ENCODE peak calls at places on chromosomes 4 and X, in seven cellular contexts. One of them, this sample, is unnamed.

GRCh38 chr4:21656832-21657231 is 291.7 kb downstream of the KCNIP4 start:
- DNase-seq in psoas muscle: no peak
- DNase-seq in thyroid gland: no peak
- DNase-seq in vagina: no peak
- DNase-seq in spleen: no peak
- DNase-seq in neural progenitor cell: no peak
- DNase-seq in SK-N-SH: no peak
- DNase-seq in this sample: no peak

GRCh38 chr4:143768007-143768591 is 67.6 kb upstream of the FREM3 start:
- DNase-seq in psoas muscle: no peak
- DNase-seq in thyroid gland: no peak
- DNase-seq in vagina: no peak
- DNase-seq in spleen: no peak
- DNase-seq in neural progenitor cell: no peak
- DNase-seq in SK-N-SH: no peak
- DNase-seq in this sample: no peak

GRCh38 chr4:150010525-150011126 is 67.6 kb upstream of the DCLK2 start:
- DNase-seq in psoas muscle: no peak
- DNase-seq in thyroid gland: peak; percentile 59
- DNase-seq in vagina: no peak
- DNase-seq in spleen: no peak
- DNase-seq in neural progenitor cell: peak; percentile 60
- DNase-seq in SK-N-SH: peak; percentile 23
- DNase-seq in this sample: peak; percentile 42

GRCh38 chr4:20262221-20262620 is 10.5 kb downstream of the SLIT2 start:
- DNase-seq in psoas muscle: no peak
- DNase-seq in thyroid gland: no peak
- DNase-seq in vagina: no peak
- DNase-seq in spleen: no peak
- DNase-seq in neural progenitor cell: no peak
- DNase-seq in SK-N-SH: no peak
- DNase-seq in this sample: no peak

GRCh38 chr4:2331519-2332200 is 69.8 kb upstream of the MXD4 start:
- DNase-seq in psoas muscle: no peak
- DNase-seq in thyroid gland: no peak
- DNase-seq in vagina: no peak
- DNase-seq in spleen: peak; percentile 61
- DNase-seq in neural progenitor cell: no peak
- DNase-seq in SK-N-SH: no peak
- DNase-seq in this sample: no peak

GRCh38 chrX:69153060-69153730 is 12.1 kb downstream of the PJA1 start:
- DNase-seq in psoas muscle: no peak
- DNase-seq in thyroid gland: peak; percentile 12
- DNase-seq in vagina: peak; percentile 81
- DNase-seq in spleen: peak; percentile 66
- DNase-seq in neural progenitor cell: peak; percentile 87
- DNase-seq in SK-N-SH: peak; percentile 15
- DNase-seq in this sample: peak; percentile 37

GRCh38 chr4:2217726-2218125 is 24.2 kb downstream of the HAUS3 start:
- DNase-seq in psoas muscle: no peak
- DNase-seq in thyroid gland: no peak
- DNase-seq in vagina: no peak
- DNase-seq in spleen: no peak
- DNase-seq in neural progenitor cell: no peak
- DNase-seq in SK-N-SH: no peak
- DNase-seq in this sample: no peak

GRCh38 chrX:130893356-130894085 is 9.5 kb downstream of the ENOX2 start:
- DNase-seq in psoas muscle: no peak
- DNase-seq in thyroid gland: no peak
- DNase-seq in vagina: no peak
- DNase-seq in spleen: no peak
- DNase-seq in neural progenitor cell: no peak
- DNase-seq in SK-N-SH: no peak
- DNase-seq in this sample: no peak

GRCh38 chrX:119853449-119853848 is 686 bp upstream of the UPF3B start:
- DNase-seq in psoas muscle: no peak
- DNase-seq in thyroid gland: peak; percentile 33
- DNase-seq in vagina: no peak
- DNase-seq in spleen: no peak
- DNase-seq in neural progenitor cell: peak; percentile 5
- DNase-seq in SK-N-SH: no peak
- DNase-seq in this sample: no peak

GRCh38 chrX:118756111-118756510 is 28.7 kb downstream of the IL13RA1 start:
- DNase-seq in psoas muscle: no peak
- DNase-seq in thyroid gland: no peak
- DNase-seq in vagina: no peak
- DNase-seq in spleen: no peak
- DNase-seq in neural progenitor cell: no peak
- DNase-seq in SK-N-SH: no peak
- DNase-seq in this sample: no peak

GRCh38 chrX:114365045-114365834 is 218.6 kb upstream of the HTR2C start:
- DNase-seq in psoas muscle: no peak
- DNase-seq in thyroid gland: no peak
- DNase-seq in vagina: no peak
- DNase-seq in spleen: no peak
- DNase-seq in neural progenitor cell: no peak
- DNase-seq in SK-N-SH: no peak
- DNase-seq in this sample: no peak

GRCh38 chrX:119655125-119655524 is 37.8 kb downstream of the SEPTIN6 start:
- DNase-seq in psoas muscle: no peak
- DNase-seq in thyroid gland: no peak
- DNase-seq in vagina: no peak
- DNase-seq in spleen: no peak
- DNase-seq in neural progenitor cell: no peak
- DNase-seq in SK-N-SH: peak; percentile 36
- DNase-seq in this sample: no peak

GRCh38 chrX:107842715-107843400 is 17.2 kb downstream of the MID2 start:
- DNase-seq in psoas muscle: no peak
- DNase-seq in thyroid gland: no peak
- DNase-seq in vagina: no peak
- DNase-seq in spleen: no peak
- DNase-seq in neural progenitor cell: no peak
- DNase-seq in SK-N-SH: no peak
- DNase-seq in this sample: no peak

GRCh38 chrX:18119856-18120255 is 100.8 kb downstream of the BEND2 start:
- DNase-seq in psoas muscle: no peak
- DNase-seq in thyroid gland: no peak
- DNase-seq in vagina: no peak
- DNase-seq in spleen: no peak
- DNase-seq in neural progenitor cell: no peak
- DNase-seq in SK-N-SH: no peak
- DNase-seq in this sample: no peak

GRCh38 chr4:92163348-92163747 is 140.4 kb upstream of the GRID2 start:
- DNase-seq in psoas muscle: no peak
- DNase-seq in thyroid gland: no peak
- DNase-seq in vagina: no peak
- DNase-seq in spleen: no peak
- DNase-seq in neural progenitor cell: no peak
- DNase-seq in SK-N-SH: no peak
- DNase-seq in this sample: no peak

GRCh38 chrX:22748093-22748999 is 251.4 kb upstream of the DDX53 start:
- DNase-seq in psoas muscle: no peak
- DNase-seq in thyroid gland: peak; percentile 33
- DNase-seq in vagina: no peak
- DNase-seq in spleen: no peak
- DNase-seq in neural progenitor cell: peak; percentile 68
- DNase-seq in SK-N-SH: peak; percentile 40
- DNase-seq in this sample: peak; percentile 20

GRCh38 chrX:80173261-80173660 is 158.7 kb downstream of the TBX22 start:
- DNase-seq in psoas muscle: no peak
- DNase-seq in thyroid gland: no peak
- DNase-seq in vagina: no peak
- DNase-seq in spleen: no peak
- DNase-seq in neural progenitor cell: no peak
- DNase-seq in SK-N-SH: no peak
- DNase-seq in this sample: no peak

GRCh38 chr4:111689214-111689613 is 456.0 kb upstream of the FAM241A start:
- DNase-seq in psoas muscle: no peak
- DNase-seq in thyroid gland: peak; percentile 24
- DNase-seq in vagina: no peak
- DNase-seq in spleen: no peak
- DNase-seq in neural progenitor cell: no peak
- DNase-seq in SK-N-SH: no peak
- DNase-seq in this sample: no peak

GRCh38 chr4:86935833-86936721 is 1.3 kb downstream of the AFF1 start:
- DNase-seq in psoas muscle: peak; percentile 76
- DNase-seq in thyroid gland: peak; percentile 61
- DNase-seq in vagina: no peak
- DNase-seq in spleen: peak; percentile 92
- DNase-seq in neural progenitor cell: peak; percentile 36
- DNase-seq in SK-N-SH: no peak
- DNase-seq in this sample: peak; percentile 54

GRCh38 chrX:17655232-17656034 is 81.9 kb upstream of the SCML1 start:
- DNase-seq in psoas muscle: no peak
- DNase-seq in thyroid gland: peak; percentile 2
- DNase-seq in vagina: no peak
- DNase-seq in spleen: no peak
- DNase-seq in neural progenitor cell: peak; percentile 52
- DNase-seq in SK-N-SH: peak; percentile 53
- DNase-seq in this sample: no peak

GRCh38 chr4:160370046-160370445 is 1267.2 kb downstream of the RAPGEF2 start:
- DNase-seq in psoas muscle: no peak
- DNase-seq in thyroid gland: no peak
- DNase-seq in vagina: no peak
- DNase-seq in spleen: no peak
- DNase-seq in neural progenitor cell: no peak
- DNase-seq in SK-N-SH: no peak
- DNase-seq in this sample: no peak

GRCh38 chr4:92104506-92104905 is 199.3 kb upstream of the GRID2 start:
- DNase-seq in psoas muscle: no peak
- DNase-seq in thyroid gland: no peak
- DNase-seq in vagina: no peak
- DNase-seq in spleen: no peak
- DNase-seq in neural progenitor cell: no peak
- DNase-seq in SK-N-SH: no peak
- DNase-seq in this sample: no peak

GRCh38 chr4:175536852-175537453 is 275.1 kb downstream of the GPM6A start:
- DNase-seq in psoas muscle: no peak
- DNase-seq in thyroid gland: no peak
- DNase-seq in vagina: no peak
- DNase-seq in spleen: no peak
- DNase-seq in neural progenitor cell: peak; percentile 62
- DNase-seq in SK-N-SH: peak; percentile 25
- DNase-seq in this sample: no peak

GRCh38 chr4:7807351-7807921 is 132.2 kb downstream of the AFAP1 start:
- DNase-seq in psoas muscle: no peak
- DNase-seq in thyroid gland: no peak
- DNase-seq in vagina: no peak
- DNase-seq in spleen: peak; percentile 41
- DNase-seq in neural progenitor cell: no peak
- DNase-seq in SK-N-SH: no peak
- DNase-seq in this sample: no peak
- H3K27ac ChIP-seq in psoas muscle: peak overlapping the region; percentile 80
- H3K27ac ChIP-seq in thyroid gland: peak overlapping the region; percentile 6
- H3K27ac ChIP-seq in vagina: peak overlapping the region; percentile 78
- H3K27ac ChIP-seq in spleen: peak overlapping the region; percentile 69
- H3K27ac ChIP-seq in neural progenitor cell: no peak overlapping the region
- H3K27ac ChIP-seq in SK-N-SH: peak overlapping the region; percentile 47
- H3K27ac ChIP-seq in this sample: no peak overlapping the region

GRCh38 chr4:7200801-7201200 is 8.5 kb downstream of the SORCS2 start:
- DNase-seq in psoas muscle: no peak
- DNase-seq in thyroid gland: no peak
- DNase-seq in vagina: no peak
- DNase-seq in spleen: no peak
- DNase-seq in neural progenitor cell: no peak
- DNase-seq in SK-N-SH: no peak
- DNase-seq in this sample: no peak
- H3K4me1 ChIP-seq in psoas muscle: peaks cover 16% of the 10 kb centered on the region
- H3K4me1 ChIP-seq in thyroid gland: peaks cover 12% of the 10 kb centered on the region
- H3K4me1 ChIP-seq in vagina: peaks cover 27% of the 10 kb centered on the region
- H3K4me1 ChIP-seq in spleen: no peaks in the 10 kb centered on the region
- H3K4me1 ChIP-seq in neural progenitor cell: peaks cover 4% of the 10 kb centered on the region
- H3K4me1 ChIP-seq in SK-N-SH: peaks cover 3% of the 10 kb centered on the region
- H3K4me1 ChIP-seq in this sample: peaks cover 10% of the 10 kb centered on the region

DNA sequence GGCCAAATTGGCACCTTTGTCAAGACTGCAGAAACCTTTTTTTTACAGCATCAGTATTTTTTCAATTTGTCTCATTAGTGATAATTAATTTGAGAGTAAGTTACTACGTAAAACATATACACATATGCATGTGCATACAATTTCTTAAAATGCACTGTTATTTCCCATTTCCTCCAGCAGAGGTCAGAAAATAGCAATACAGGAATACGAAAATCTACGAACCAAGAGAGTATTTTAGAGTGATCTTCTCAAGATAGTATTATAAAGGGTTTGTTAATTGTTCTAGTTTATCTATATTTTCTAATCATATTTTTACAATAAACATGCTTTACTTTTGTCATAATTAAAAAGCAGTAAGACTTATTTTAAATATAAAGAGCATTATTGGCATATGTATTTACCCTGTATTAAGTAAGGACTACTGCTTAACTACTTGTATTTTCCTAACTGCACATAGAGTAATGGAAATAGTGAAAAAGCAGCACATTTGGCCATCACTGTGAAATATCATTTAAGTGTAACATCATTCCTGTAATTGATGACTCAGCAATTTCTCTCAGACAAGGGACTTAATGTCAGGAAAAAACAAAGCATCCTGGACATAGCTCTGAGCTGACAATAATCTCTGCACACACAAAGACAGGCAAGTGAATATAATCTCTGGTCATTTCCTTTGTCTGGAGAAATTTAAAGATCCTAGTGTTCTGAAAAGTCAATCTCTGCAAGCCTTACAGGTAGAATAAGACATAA is 45.6 kb downstream of the MAOB start:
- DNase-seq in psoas muscle: no peak
- DNase-seq in thyroid gland: no peak
- DNase-seq in vagina: no peak
- DNase-seq in spleen: no peak
- DNase-seq in neural progenitor cell: peak; percentile 3
- DNase-seq in SK-N-SH: peak; percentile 12
- DNase-seq in this sample: no peak
- TF ChIP-seq CTCF in psoas muscle: peak; percentile 69
- TF ChIP-seq CTCF in thyroid gland: peak; percentile 15
- TF ChIP-seq CTCF in vagina: peak; percentile 19
- TF ChIP-seq CTCF in spleen: peak; percentile 47
- TF ChIP-seq CTCF in neural progenitor cell: peak; percentile 70
- TF ChIP-seq CTCF in SK-N-SH: peak; percentile 81
- TF ChIP-seq CTCF in this sample: peak; percentile 32

GRCh38 chrX:100973411-100973810 is 3.9 kb downstream of the ARL13A start:
- DNase-seq in psoas muscle: no peak
- DNase-seq in thyroid gland: no peak
- DNase-seq in vagina: no peak
- DNase-seq in spleen: no peak
- DNase-seq in neural progenitor cell: no peak
- DNase-seq in SK-N-SH: no peak
- DNase-seq in this sample: no peak

GRCh38 chrX:100964362-100964761 is 5.1 kb upstream of the ARL13A start:
- DNase-seq in psoas muscle: no peak
- DNase-seq in thyroid gland: no peak
- DNase-seq in vagina: no peak
- DNase-seq in spleen: no peak
- DNase-seq in neural progenitor cell: no peak
- DNase-seq in SK-N-SH: no peak
- DNase-seq in this sample: no peak

GRCh38 chrX:100969408-100969807 is at the start of gene ARL13A:
- DNase-seq in psoas muscle: no peak
- DNase-seq in thyroid gland: no peak
- DNase-seq in vagina: no peak
- DNase-seq in spleen: no peak
- DNase-seq in neural progenitor cell: no peak
- DNase-seq in SK-N-SH: no peak
- DNase-seq in this sample: no peak

GRCh38 chrX:100975212-100975611 is 5.7 kb downstream of the ARL13A start:
- DNase-seq in psoas muscle: no peak
- DNase-seq in thyroid gland: no peak
- DNase-seq in vagina: no peak
- DNase-seq in spleen: no peak
- DNase-seq in neural progenitor cell: no peak
- DNase-seq in SK-N-SH: no peak
- DNase-seq in this sample: no peak

GRCh38 chrX:100969936-100970335 is 428 bp downstream of the ARL13A start:
- DNase-seq in psoas muscle: no peak
- DNase-seq in thyroid gland: no peak
- DNase-seq in vagina: no peak
- DNase-seq in spleen: no peak
- DNase-seq in neural progenitor cell: no peak
- DNase-seq in SK-N-SH: peak; percentile 50
- DNase-seq in this sample: no peak
- H3K27ac ChIP-seq in psoas muscle: no peak overlapping the region
- H3K27ac ChIP-seq in thyroid gland: no peak overlapping the region
- H3K27ac ChIP-seq in vagina: no peak overlapping the region
- H3K27ac ChIP-seq in spleen: no peak overlapping the region
- H3K27ac ChIP-seq in neural progenitor cell: no peak overlapping the region
- H3K27ac ChIP-seq in SK-N-SH: peak overlapping the region; percentile 16
- H3K27ac ChIP-seq in this sample: no peak overlapping the region